ENCODE peak calls at places on chromosomes 4 and X, in nine cellular contexts. D is OCI-LY7, Y is GM23338, M is MM.1S, W is HCT116, U is PC-3, C is hepatocyte, S is SK-N-SH, F is PC-9. E is an unnamed sample. For H3K9me2 and H3K4me1, the result is how much of the 10 kb centered on the place peaks cover.

GRCh38 chrX:9333873-9334272 is 131.0 kb upstream of the TBL1X start:
- DNase-seq in D (no peak), M (no peak), U (no peak), F (no peak), Y (no peak), W (no peak), S (no peak), C (no peak), E (no peak)

GRCh38 chrX:34917146-34917545 is 25.4 kb upstream of the FAM47B start:
- DNase-seq in F (no peak), Y (no peak), D (no peak), M (no peak), U (no peak), C (no peak), W (no peak), S (no peak), E (no peak)

GRCh38 chr4:168744021-168744420 is 247.2 kb downstream of the PALLD start:
- DNase-seq in F (no peak), S (no peak), M (no peak), C (peak), U (peak), W (no peak), Y (no peak), D (no peak), E (no peak)

GRCh38 chr4:37977471-37978452 is 17.6 kb downstream of the PTTG2 start:
- DNase-seq in D (peak), Y (peak), M (peak), F (no peak), W (peak), U (peak), S (peak), C (peak), E (peak)

GRCh38 chr4:20422398-20422797 is 170.7 kb downstream of the SLIT2 start:
- DNase-seq in D (peak), W (peak), U (peak), S (peak), C (peak), F (no peak), Y (peak), M (peak), E (peak)

GRCh38 chrX:3811331-3812311 is 98.2 kb upstream of the PRKX start:
- DNase-seq in S (peak), M (peak), Y (peak), D (peak), F (peak), U (no peak), C (peak), W (peak), E (peak)

GRCh38 chr4:132737344-132737743 is 411.8 kb upstream of the PCDH10 start:
- DNase-seq in C (no peak), Y (peak), D (no peak), F (no peak), U (no peak), M (no peak), S (no peak), W (no peak), E (no peak)

GRCh38 chr4:82515705-82516104 is 46.1 kb downstream of the TMEM150C start:
- DNase-seq in S (no peak), U (peak), M (no peak), F (no peak), C (no peak), D (no peak), W (no peak), Y (no peak), E (peak)

GRCh38 chrX:110125435-110125834 is 122.5 kb downstream of the TMEM164 start:
- DNase-seq in U (peak), F (no peak), S (peak), C (peak), Y (peak), D (no peak), M (no peak), W (no peak), E (no peak)

GRCh38 chr4:101334963-101335572 is 12.3 kb downstream of the PPP3CA start:
- DNase-seq in U (no peak), S (no peak), C (no peak), D (no peak), Y (no peak), W (no peak), F (no peak), M (peak), E (no peak)

GRCh38 chr4:101345271-101345595 is 2.1 kb downstream of the PPP3CA start:
- DNase-seq in D (peak), M (no peak), Y (no peak), F (no peak), U (no peak), W (no peak), S (peak), C (no peak), E (peak)

GRCh38 chr4:101337688-101338087 is 9.6 kb downstream of the PPP3CA start:
- DNase-seq in Y (no peak), D (no peak), U (peak), S (no peak), C (no peak), W (no peak), M (no peak), F (no peak), E (peak)

DNA sequence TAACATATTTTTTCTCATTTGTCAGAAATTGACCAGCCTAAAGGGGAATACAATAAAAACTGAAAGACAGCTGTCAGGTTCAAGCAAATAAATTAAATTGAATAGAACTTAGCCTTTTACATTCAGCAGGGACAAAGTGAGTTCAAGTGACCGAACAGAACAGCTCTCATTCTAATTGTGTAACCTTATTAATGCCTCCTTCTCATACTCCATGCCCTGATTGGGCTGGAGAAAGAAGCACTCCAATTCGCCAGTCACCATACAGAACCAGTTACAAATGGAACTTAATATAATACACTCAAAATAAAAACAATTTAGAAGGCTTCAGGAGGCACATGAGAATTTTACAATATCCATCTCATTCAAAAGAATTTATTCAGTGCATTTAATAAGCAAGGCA is 8.0 kb downstream of the PPP3CA start:
- DNase-seq in U (no peak), F (no peak), M (no peak), C (no peak), D (no peak), Y (no peak), S (no peak), W (no peak), E (no peak)
- H3K9me2 ChIP-seq in U (under half), F (under half), M (under half), C (under half), D (under half), Y (under half), S (under half), W (under half), E (under half)

GRCh38 chrX:53266175-53266574 is 15.2 kb downstream of the IQSEC2 start:
- DNase-seq in D (no peak), U (peak), M (no peak), W (no peak), S (no peak), Y (no peak), C (no peak), F (peak), E (no peak)
- H2AFZ ChIP-seq in D (no peak), U (no peak), M (no peak), W (no peak), S (no peak), Y (no peak), C (no peak), F (no peak), E (no peak)

GRCh38 chrX:19789376-19789775 is 98.0 kb downstream of the SH3KBP1 start:
- DNase-seq in C (no peak), S (no peak), D (no peak), W (no peak), F (no peak), U (no peak), M (no peak), Y (no peak), E (no peak)

GRCh38 chrX:19787305-19787704 is 100.1 kb downstream of the SH3KBP1 start:
- DNase-seq in U (peak), F (no peak), S (no peak), D (no peak), Y (no peak), M (no peak), W (no peak), C (no peak), E (no peak)

GRCh38 chrX:19791562-19791961 is 95.8 kb downstream of the SH3KBP1 start:
- DNase-seq in F (no peak), Y (no peak), D (no peak), W (no peak), M (no peak), U (no peak), C (no peak), S (no peak), E (peak)

GRCh38 chrX:19790829-19791228 is 96.6 kb downstream of the SH3KBP1 start:
- DNase-seq in F (no peak), U (no peak), D (no peak), M (no peak), W (no peak), Y (no peak), S (no peak), C (no peak), E (no peak)

GRCh38 chrX:19789782-19790181 is 97.6 kb downstream of the SH3KBP1 start:
- DNase-seq in S (no peak), C (no peak), Y (no peak), U (no peak), M (no peak), W (no peak), F (no peak), D (no peak), E (no peak)
- H3K4me1 ChIP-seq in S (under half), C (under half), Y (under half), U (under half), M (under half), W (under half), F (under half), D (half or more), E (under half)

GRCh38 chrX:105229146-105229545 is 8.7 kb upstream of the TEX13A start:
- DNase-seq in U (no peak), D (no peak), F (no peak), S (no peak), W (no peak), M (no peak), Y (no peak), C (no peak), E (no peak)
- H3K9me2 ChIP-seq in U (under half), D (under half), F (under half), S (under half), W (under half), M (under half), Y (under half), C (under half), E (under half)

DNA sequence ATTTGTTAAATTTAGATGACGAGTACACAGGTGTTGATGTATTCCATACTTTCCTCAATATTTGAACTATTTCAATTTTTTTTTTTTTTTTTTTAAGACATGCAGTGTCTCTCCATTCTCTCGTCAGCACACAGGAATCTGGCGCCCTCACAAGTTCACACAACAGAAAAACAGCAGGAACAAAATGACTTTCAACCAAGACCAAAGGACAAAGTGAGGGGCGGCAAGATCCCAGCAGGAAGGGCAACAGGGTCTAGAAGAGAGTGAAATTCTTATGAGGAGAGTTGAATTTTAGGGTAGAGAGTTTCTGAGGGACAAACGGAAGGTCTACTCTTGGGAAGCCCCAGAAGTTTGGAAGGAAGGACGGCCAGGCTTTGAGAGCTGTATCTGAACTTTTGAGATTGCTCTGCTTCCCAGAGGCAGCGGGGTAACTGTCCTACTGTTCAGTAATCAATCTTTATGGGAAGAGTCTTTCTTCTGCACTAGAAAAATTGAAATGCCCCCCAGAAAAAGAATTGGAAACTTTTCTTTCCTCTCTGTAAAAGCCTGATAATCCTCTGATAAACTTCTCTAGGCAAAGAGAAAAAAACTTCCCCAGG is 760.2 kb downstream of the RAB28 start:
- DNase-seq in W (no peak), M (peak), Y (peak), C (peak), F (no peak), U (no peak), S (no peak), D (no peak), E (peak)
- H2AFZ ChIP-seq in W (no peak), M (peak), Y (no peak), C (peak), F (no peak), U (no peak), S (no peak), D (no peak), E (no peak)

GRCh38 chrX:48939417-48940228 is 17.8 kb downstream of the OTUD5 start:
- DNase-seq in U (no peak), Y (no peak), S (no peak), F (no peak), D (peak), W (no peak), M (peak), C (no peak), E (no peak)
- H3K4me1 ChIP-seq in U (under half), Y (under half), S (under half), F (under half), D (half or more), W (under half), M (half or more), C (under half), E (under half)

GRCh38 chr4:112128452-112128851 is 16.8 kb upstream of the FAM241A start:
- DNase-seq in F (no peak), S (no peak), Y (no peak), D (no peak), C (no peak), U (no peak), W (no peak), M (no peak), E (no peak)
- H3K9me2 ChIP-seq in F (under half), S (under half), Y (under half), D (under half), C (under half), U (under half), W (under half), M (under half), E (under half)

DNA sequence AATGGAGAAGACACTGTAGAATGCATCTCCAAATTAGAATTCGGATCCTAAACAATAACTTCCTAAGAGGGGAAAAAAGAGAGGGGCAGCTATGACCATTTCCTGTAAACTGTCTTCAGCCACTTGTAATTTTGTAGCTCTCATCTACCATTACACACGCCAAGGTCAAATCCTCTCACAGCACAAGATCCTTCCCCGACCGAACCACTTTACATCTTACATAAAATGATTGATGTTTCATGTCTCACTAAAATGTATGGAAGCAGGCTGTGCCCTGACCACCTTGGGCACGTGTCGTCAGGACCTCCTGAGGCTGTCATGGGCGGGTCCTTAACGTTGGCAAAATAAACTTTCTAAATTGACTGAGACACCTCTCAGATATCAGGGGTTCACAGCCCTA is 24.1 kb upstream of the PBDC1 start:
- DNase-seq in C (peak), S (no peak), M (peak), W (no peak), Y (peak), F (peak), U (peak), D (peak), E (peak)
- H2AFZ ChIP-seq in C (peak), S (peak), M (peak), W (peak), Y (no peak), F (peak), U (peak), D (peak), E (peak)

GRCh38 chrX:12954981-12955380 is 19.9 kb upstream of the TMSB4X start:
- DNase-seq in Y (no peak), C (no peak), W (no peak), F (no peak), S (no peak), D (peak), U (no peak), M (no peak), E (no peak)
- H3K4me1 ChIP-seq in Y (under half), C (under half), W (under half), F (under half), S (under half), D (half or more), U (under half), M (under half), E (under half)

GRCh38 chr4:101833455-101833854 is 42.9 kb downstream of the BANK1 start:
- DNase-seq in W (no peak), C (no peak), M (no peak), S (no peak), D (no peak), F (no peak), Y (no peak), U (no peak), E (no peak)
- H3K9me2 ChIP-seq in W (under half), C (under half), M (under half), S (under half), D (under half), F (under half), Y (under half), U (under half), E (under half)

E was measured in GM23248.